ENCODE peak calls at places on chromosomes 1 and 21, in nine cellular contexts. One of them, this sample, is unnamed.

GRCh38 chr1:51755437-51755836 is 123.1 kb downstream of the NRDC start:
- DNase-seq in IMR-90: no peak
- DNase-seq in ovary: no peak
- DNase-seq in transverse colon: no peak
- DNase-seq in GM12878: no peak
- DNase-seq in upper lobe of right lung: no peak
- DNase-seq in testis: no peak
- DNase-seq in esophagus muscularis mucosa: no peak
- DNase-seq in K562: no peak
- DNase-seq in this sample: no peak

GRCh38 chr1:228353601-228354371 is 52.8 kb downstream of the TRIM11 start:
- DNase-seq in transverse colon: no peak
- DNase-seq in esophagus muscularis mucosa: no peak
- DNase-seq in testis: no peak
- DNase-seq in IMR-90: no peak
- DNase-seq in ovary: no peak
- DNase-seq in upper lobe of right lung: no peak
- DNase-seq in K562: no peak
- DNase-seq in GM12878: no peak
- DNase-seq in this sample: no peak

GRCh38 chr1:6803357-6803756 is 18.1 kb downstream of the CAMTA1 start:
- DNase-seq in transverse colon: no peak
- DNase-seq in K562: no peak
- DNase-seq in esophagus muscularis mucosa: no peak
- DNase-seq in testis: no peak
- DNase-seq in upper lobe of right lung: no peak
- DNase-seq in IMR-90: peak; percentile 55
- DNase-seq in ovary: no peak
- DNase-seq in GM12878: no peak
- DNase-seq in this sample: no peak

GRCh38 chr1:14634497-14634896 is 36.0 kb downstream of the KAZN start:
- DNase-seq in transverse colon: no peak
- DNase-seq in ovary: no peak
- DNase-seq in upper lobe of right lung: no peak
- DNase-seq in IMR-90: no peak
- DNase-seq in esophagus muscularis mucosa: no peak
- DNase-seq in K562: no peak
- DNase-seq in GM12878: no peak
- DNase-seq in testis: no peak
- DNase-seq in this sample: no peak

GRCh38 chr1:6005276-6005917 is 13.2 kb upstream of the NPHP4 start:
- DNase-seq in K562: peak; percentile 50
- DNase-seq in testis: no peak
- DNase-seq in ovary: no peak
- DNase-seq in upper lobe of right lung: peak; percentile 42
- DNase-seq in transverse colon: peak; percentile 1
- DNase-seq in GM12878: no peak
- DNase-seq in IMR-90: no peak
- DNase-seq in esophagus muscularis mucosa: no peak
- DNase-seq in this sample: peak; percentile 19

GRCh38 chr1:30940541-30940940 is 32.0 kb upstream of the SDC3 start:
- DNase-seq in upper lobe of right lung: no peak
- DNase-seq in testis: no peak
- DNase-seq in K562: no peak
- DNase-seq in esophagus muscularis mucosa: no peak
- DNase-seq in IMR-90: no peak
- DNase-seq in ovary: no peak
- DNase-seq in transverse colon: no peak
- DNase-seq in GM12878: no peak
- DNase-seq in this sample: no peak

GRCh38 chr1:86441581-86441980 is 17.6 kb downstream of the CLCA2 start:
- DNase-seq in ovary: no peak
- DNase-seq in GM12878: no peak
- DNase-seq in upper lobe of right lung: no peak
- DNase-seq in esophagus muscularis mucosa: no peak
- DNase-seq in IMR-90: no peak
- DNase-seq in testis: no peak
- DNase-seq in K562: no peak
- DNase-seq in transverse colon: peak; percentile 28
- DNase-seq in this sample: no peak

GRCh38 chr21:25453524-25453923 is 153.8 kb downstream of the MRPL39 start:
- DNase-seq in ovary: no peak
- DNase-seq in GM12878: no peak
- DNase-seq in testis: no peak
- DNase-seq in transverse colon: no peak
- DNase-seq in upper lobe of right lung: no peak
- DNase-seq in esophagus muscularis mucosa: no peak
- DNase-seq in K562: no peak
- DNase-seq in IMR-90: peak; percentile 13
- DNase-seq in this sample: no peak

GRCh38 chr1:220879090-220879508 is at the start of gene HLX:
- DNase-seq in esophagus muscularis mucosa: peak; percentile 98
- DNase-seq in upper lobe of right lung: peak; percentile 92
- DNase-seq in ovary: peak; percentile 89
- DNase-seq in IMR-90: peak; percentile 92
- DNase-seq in testis: peak; percentile 85
- DNase-seq in GM12878: no peak
- DNase-seq in K562: peak; percentile 95
- DNase-seq in transverse colon: peak; percentile 86
- DNase-seq in this sample: peak; percentile 91

GRCh38 chr1:184533049-184533448 is 146.2 kb downstream of the C1orf21 start:
- DNase-seq in esophagus muscularis mucosa: no peak
- DNase-seq in upper lobe of right lung: no peak
- DNase-seq in IMR-90: no peak
- DNase-seq in transverse colon: no peak
- DNase-seq in GM12878: no peak
- DNase-seq in K562: no peak
- DNase-seq in ovary: no peak
- DNase-seq in testis: no peak
- DNase-seq in this sample: no peak

GRCh38 chr1:22030057-22030456 is 22.5 kb upstream of the CDC42 start:
- DNase-seq in ovary: no peak
- DNase-seq in upper lobe of right lung: no peak
- DNase-seq in K562: no peak
- DNase-seq in transverse colon: no peak
- DNase-seq in IMR-90: no peak
- DNase-seq in testis: no peak
- DNase-seq in esophagus muscularis mucosa: no peak
- DNase-seq in GM12878: no peak
- DNase-seq in this sample: no peak

GRCh38 chr1:236686815-236687160 is 489 bp downstream of the ACTN2 start:
- DNase-seq in ovary: no peak
- DNase-seq in transverse colon: no peak
- DNase-seq in upper lobe of right lung: peak; percentile 61
- DNase-seq in IMR-90: no peak
- DNase-seq in esophagus muscularis mucosa: peak; percentile 81
- DNase-seq in testis: peak; percentile 34
- DNase-seq in GM12878: no peak
- DNase-seq in K562: no peak
- DNase-seq in this sample: no peak

GRCh38 chr1:81760487-81761097 is 40.1 kb upstream of the ADGRL2 start:
- DNase-seq in GM12878: no peak
- DNase-seq in testis: no peak
- DNase-seq in K562: no peak
- DNase-seq in transverse colon: no peak
- DNase-seq in ovary: no peak
- DNase-seq in upper lobe of right lung: no peak
- DNase-seq in IMR-90: peak; percentile 45
- DNase-seq in esophagus muscularis mucosa: no peak
- DNase-seq in this sample: no peak
- TF ChIP-seq CTCF in GM12878: peak; percentile 48
- TF ChIP-seq CTCF in testis: no peak
- TF ChIP-seq CTCF in K562: no peak
- TF ChIP-seq CTCF in transverse colon: no peak
- TF ChIP-seq CTCF in ovary: no peak
- TF ChIP-seq CTCF in upper lobe of right lung: peak; percentile 35
- TF ChIP-seq CTCF in IMR-90: peak; percentile 54
- TF ChIP-seq CTCF in esophagus muscularis mucosa: peak; percentile 52
- TF ChIP-seq CTCF in this sample: peak; percentile 24

DNA sequence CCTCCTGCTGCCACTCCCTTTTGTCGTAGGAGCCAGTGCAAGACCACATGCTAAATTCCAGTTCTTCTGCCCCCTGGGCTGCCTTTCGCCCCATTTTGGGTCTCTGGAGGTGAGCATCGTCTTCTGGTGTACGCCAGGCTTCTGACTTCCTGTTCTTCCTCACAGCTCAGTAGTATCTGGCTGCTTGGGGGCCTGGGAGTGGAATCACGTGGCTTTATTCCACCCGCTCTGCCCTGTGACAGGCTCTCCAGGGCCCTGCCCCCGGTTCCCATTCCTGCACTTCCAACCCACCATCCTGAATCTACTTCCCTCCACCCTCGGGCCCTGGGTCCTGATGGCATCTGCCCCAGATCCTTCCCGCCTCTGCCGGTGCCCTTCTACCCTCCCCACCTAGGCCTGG is 3.6 kb downstream of the NFASC start:
- DNase-seq in ovary: no peak
- DNase-seq in transverse colon: no peak
- DNase-seq in esophagus muscularis mucosa: no peak
- DNase-seq in K562: no peak
- DNase-seq in GM12878: no peak
- DNase-seq in testis: no peak
- DNase-seq in IMR-90: no peak
- DNase-seq in upper lobe of right lung: no peak
- DNase-seq in this sample: no peak
- H3K27me3 ChIP-seq in ovary: no peaks in the 10 kb centered on the region
- H3K27me3 ChIP-seq in transverse colon: no peaks in the 10 kb centered on the region
- H3K27me3 ChIP-seq in esophagus muscularis mucosa: no peaks in the 10 kb centered on the region
- H3K27me3 ChIP-seq in K562: peaks cover 43% of the 10 kb centered on the region
- H3K27me3 ChIP-seq in GM12878: peaks cover 3% of the 10 kb centered on the region
- H3K27me3 ChIP-seq in testis: no peaks in the 10 kb centered on the region
- H3K27me3 ChIP-seq in IMR-90: peaks cover 2% of the 10 kb centered on the region
- H3K27me3 ChIP-seq in upper lobe of right lung: no peaks in the 10 kb centered on the region
- H3K27me3 ChIP-seq in this sample: no peaks in the 10 kb centered on the region

GRCh38 chr1:218587890-218588289 is 242.8 kb downstream of the TGFB2 start:
- DNase-seq in GM12878: no peak
- DNase-seq in K562: no peak
- DNase-seq in esophagus muscularis mucosa: no peak
- DNase-seq in upper lobe of right lung: no peak
- DNase-seq in ovary: no peak
- DNase-seq in testis: no peak
- DNase-seq in transverse colon: no peak
- DNase-seq in IMR-90: no peak
- DNase-seq in this sample: no peak
- H3K27ac ChIP-seq in GM12878: no peak overlapping the region
- H3K27ac ChIP-seq in K562: no peak overlapping the region
- H3K27ac ChIP-seq in esophagus muscularis mucosa: no peak overlapping the region
- H3K27ac ChIP-seq in upper lobe of right lung: no peak overlapping the region
- H3K27ac ChIP-seq in ovary: no peak overlapping the region
- H3K27ac ChIP-seq in testis: no peak overlapping the region
- H3K27ac ChIP-seq in transverse colon: no peak overlapping the region
- H3K27ac ChIP-seq in IMR-90: no peak overlapping the region
- H3K27ac ChIP-seq in this sample: no peak overlapping the region

GRCh38 chr1:2381741-2382620 is 9.4 kb downstream of the MORN1 start:
- DNase-seq in testis: peak; percentile 84
- DNase-seq in upper lobe of right lung: peak; percentile 92
- DNase-seq in IMR-90: peak; percentile 70
- DNase-seq in esophagus muscularis mucosa: no peak
- DNase-seq in GM12878: no peak
- DNase-seq in ovary: peak; percentile 85
- DNase-seq in transverse colon: peak; percentile 82
- DNase-seq in K562: peak; percentile 92
- DNase-seq in this sample: peak; percentile 85

GRCh38 chr1:2384130-2384860 is 7.1 kb downstream of the MORN1 start:
- DNase-seq in K562: no peak
- DNase-seq in ovary: peak; percentile 12
- DNase-seq in esophagus muscularis mucosa: no peak
- DNase-seq in upper lobe of right lung: peak; percentile 49
- DNase-seq in IMR-90: no peak
- DNase-seq in transverse colon: peak; percentile 4
- DNase-seq in GM12878: no peak
- DNase-seq in testis: no peak
- DNase-seq in this sample: peak; percentile 23

GRCh38 chr1:2383576-2383975 is 7.8 kb downstream of the MORN1 start:
- DNase-seq in testis: no peak
- DNase-seq in upper lobe of right lung: peak; percentile 53
- DNase-seq in GM12878: no peak
- DNase-seq in K562: no peak
- DNase-seq in transverse colon: peak; percentile 5
- DNase-seq in IMR-90: no peak
- DNase-seq in esophagus muscularis mucosa: no peak
- DNase-seq in ovary: peak; percentile 16
- DNase-seq in this sample: peak; percentile 32

GRCh38 chr1:2380816-2381591 is 10.3 kb downstream of the MORN1 start:
- DNase-seq in testis: peak; percentile 34
- DNase-seq in IMR-90: no peak
- DNase-seq in transverse colon: peak; percentile 7
- DNase-seq in GM12878: no peak
- DNase-seq in K562: no peak
- DNase-seq in upper lobe of right lung: peak; percentile 57
- DNase-seq in esophagus muscularis mucosa: no peak
- DNase-seq in ovary: no peak
- DNase-seq in this sample: peak; percentile 39

DNA sequence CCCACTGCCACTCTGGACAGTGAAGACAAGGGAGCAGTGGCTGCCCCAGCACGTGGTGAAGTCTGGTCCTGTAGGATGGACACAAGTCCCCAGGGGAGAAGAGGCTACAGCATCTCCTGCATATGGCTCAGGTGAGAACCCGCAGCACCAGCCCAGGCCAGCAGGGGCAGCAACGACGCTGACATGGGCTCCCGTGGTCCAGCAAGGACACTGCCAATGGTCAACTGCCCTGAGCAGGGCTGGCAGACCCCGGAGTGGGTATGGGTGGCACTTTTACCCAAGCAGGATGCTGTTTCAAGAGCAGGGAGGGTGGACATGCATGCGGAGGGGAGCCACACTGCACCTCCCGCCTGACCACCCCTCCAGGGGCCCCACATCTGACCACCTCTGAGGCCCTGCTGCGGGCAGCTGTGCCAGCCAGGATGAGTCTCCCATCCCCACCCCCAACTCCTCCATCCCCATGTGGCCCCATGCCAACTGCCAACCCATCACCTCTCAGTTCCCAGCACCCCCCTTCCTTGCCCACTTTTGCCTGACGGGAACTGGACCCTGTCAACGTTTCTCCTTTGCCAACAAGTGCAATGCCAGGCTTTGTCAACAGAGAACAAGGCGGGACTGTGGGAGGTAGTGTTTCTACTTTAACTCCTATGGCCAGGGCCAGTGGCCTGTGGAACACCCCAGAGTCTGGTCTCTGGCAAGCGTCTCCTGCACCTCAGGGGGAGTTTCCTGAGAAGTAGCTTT is 8.6 kb downstream of the MORN1 start:
- DNase-seq in esophagus muscularis mucosa: no peak
- DNase-seq in ovary: peak; percentile 40
- DNase-seq in transverse colon: peak; percentile 47
- DNase-seq in GM12878: no peak
- DNase-seq in IMR-90: no peak
- DNase-seq in testis: peak; percentile 44
- DNase-seq in K562: peak; percentile 63
- DNase-seq in upper lobe of right lung: peak; percentile 71
- DNase-seq in this sample: peak; percentile 56
- TF ChIP-seq CTCF in esophagus muscularis mucosa: peak; percentile 46
- TF ChIP-seq CTCF in ovary: peak; percentile 23
- TF ChIP-seq CTCF in transverse colon: peak; percentile 38
- TF ChIP-seq CTCF in GM12878: peak; percentile 44
- TF ChIP-seq CTCF in IMR-90: peak; percentile 44
- TF ChIP-seq CTCF in testis: peak; percentile 45
- TF ChIP-seq CTCF in K562: peak; percentile 65
- TF ChIP-seq CTCF in upper lobe of right lung: peak; percentile 44
- TF ChIP-seq CTCF in this sample: peak; percentile 38

GRCh38 chr1:19680644-19681043 is 16.0 kb downstream of the HTR6 start:
- DNase-seq in GM12878: no peak
- DNase-seq in upper lobe of right lung: no peak
- DNase-seq in testis: no peak
- DNase-seq in transverse colon: no peak
- DNase-seq in IMR-90: no peak
- DNase-seq in esophagus muscularis mucosa: no peak
- DNase-seq in K562: no peak
- DNase-seq in ovary: no peak
- DNase-seq in this sample: no peak
- H3K27me3 ChIP-seq in GM12878: peaks cover 1% of the 10 kb centered on the region
- H3K27me3 ChIP-seq in upper lobe of right lung: no peaks in the 10 kb centered on the region
- H3K27me3 ChIP-seq in testis: no peaks in the 10 kb centered on the region
- H3K27me3 ChIP-seq in transverse colon: no peaks in the 10 kb centered on the region
- H3K27me3 ChIP-seq in IMR-90: no peaks in the 10 kb centered on the region
- H3K27me3 ChIP-seq in esophagus muscularis mucosa: no peaks in the 10 kb centered on the region
- H3K27me3 ChIP-seq in K562: peaks cover 20% of the 10 kb centered on the region
- H3K27me3 ChIP-seq in ovary: no peaks in the 10 kb centered on the region
- H3K27me3 ChIP-seq in this sample: no peaks in the 10 kb centered on the region

This sample was measured in lower lobe of right lung.